ENCODE peak calls at places on chromosomes 6 and 20, in six cellular contexts. S, D, Y, P, I and L are unnamed samples.

GRCh38 chr6:81748946-81749345 is 3.5 kb downstream of the TENT5A start:
- DNase-seq in I (no peak), S (no peak), P (no peak), D (no peak), Y (no peak), L (no peak)

GRCh38 chr6:159931112-159931511 is 37.8 kb upstream of the IGF2R start:
- DNase-seq in Y (no peak), D (no peak), I (no peak), P (no peak), S (no peak), L (no peak)

GRCh38 chr6:139540276-139540675 is 165.8 kb upstream of the CITED2 start:
- DNase-seq in P (no peak), Y (peak), I (no peak), D (no peak), S (no peak), L (no peak)

GRCh38 chr6:159826968-159827647 is 27.0 kb downstream of the PNLDC1 start:
- DNase-seq in D (no peak), I (peak), P (no peak), S (no peak), Y (no peak), L (no peak)

GRCh38 chr20:50306478-50307423 is 116.1 kb downstream of the CEBPB start:
- DNase-seq in Y (no peak), D (no peak), I (no peak), S (no peak), P (no peak), L (no peak)

GRCh38 chr6:76593668-76594067 is 521.2 kb upstream of the IMPG1 start:
- DNase-seq in S (no peak), Y (no peak), I (no peak), P (no peak), D (no peak), L (no peak)

GRCh38 chr20:63097336-63097831 is 90.6 kb upstream of the BHLHE23 start:
- DNase-seq in D (no peak), Y (no peak), I (peak), P (no peak), S (no peak), L (no peak)

GRCh38 chr6:53741417-53741816 is 53.4 kb upstream of the LRRC1 start:
- DNase-seq in P (peak), D (no peak), S (no peak), I (peak), Y (no peak), L (no peak)

GRCh38 chr20:41287327-41287726 is 30.2 kb downstream of the ZHX3 start:
- DNase-seq in I (no peak), S (no peak), P (no peak), D (no peak), Y (peak), L (peak)

GRCh38 chr6:81747327-81747726 is 5.2 kb downstream of the TENT5A start:
- DNase-seq in P (no peak), S (no peak), Y (no peak), I (no peak), D (no peak), L (no peak)

GRCh38 chr20:51531141-51531710 is 11.3 kb downstream of the NFATC2 start:
- DNase-seq in D (peak), Y (peak), I (no peak), P (no peak), S (peak), L (peak)

GRCh38 chr6:107818272-107818671 is 5.8 kb downstream of the SCML4 start:
- DNase-seq in I (no peak), D (no peak), P (no peak), Y (no peak), S (no peak), L (no peak)

GRCh38 chr6:28225056-28225834 is at the start of gene ZSCAN9:
- DNase-seq in D (peak), I (peak), P (peak), Y (peak), S (peak), L (peak)

GRCh38 chr6:143205983-143206382 is 145.3 kb downstream of the AIG1 start:
- DNase-seq in P (no peak), S (no peak), I (no peak), D (no peak), Y (no peak), L (no peak)

GRCh38 chr6:144725731-144726522 is 440.8 kb downstream of the UTRN start:
- DNase-seq in P (peak), I (no peak), Y (peak), S (no peak), D (no peak), L (no peak)

GRCh38 chr6:12014873-12015149 is 2.7 kb downstream of the HIVEP1 start:
- DNase-seq in Y (no peak), D (no peak), S (no peak), I (no peak), P (no peak), L (no peak)

GRCh38 chr20:57384953-57385761 is 6.0 kb upstream of the RBM38 start:
- DNase-seq in P (no peak), S (no peak), I (no peak), D (no peak), Y (no peak), L (no peak)

GRCh38 chr20:45924391-45925261 is 9.9 kb upstream of the PCIF1 start:
- DNase-seq in D (no peak), P (no peak), I (no peak), S (no peak), Y (no peak), L (no peak)

DNA sequence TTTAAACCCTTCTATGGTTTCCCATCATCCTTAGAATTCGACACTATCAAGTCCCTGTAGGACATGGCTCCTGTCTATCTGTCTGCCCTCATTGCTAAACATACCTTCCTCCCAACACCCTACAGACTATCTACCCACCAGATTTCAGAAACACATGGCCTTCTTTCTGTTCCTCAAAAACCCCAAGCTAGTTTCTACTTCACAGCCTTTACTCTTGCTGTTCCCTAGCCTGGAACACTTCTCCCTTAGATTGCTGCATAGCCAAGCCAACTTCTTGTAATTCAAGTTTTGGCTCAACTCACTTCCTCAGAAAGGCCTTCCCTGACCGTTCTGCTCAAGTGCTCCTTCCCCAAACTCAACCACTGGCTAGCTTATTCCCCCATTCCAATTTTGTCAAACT is 156.2 kb downstream of the BTBD9 start:
- DNase-seq in Y (no peak), D (no peak), P (no peak), I (no peak), S (no peak), L (no peak)
- H3K27ac ChIP-seq in Y (no peak), D (no peak), P (no peak), I (no peak), S (no peak), L (no peak)

GRCh38 chr20:53755733-53756523 is 162.3 kb upstream of the ZNF217 start:
- DNase-seq in S (no peak), P (no peak), D (no peak), Y (no peak), I (no peak), L (no peak)
- TF ChIP-seq CTCF in S (peak), P (no peak), D (no peak), Y (no peak), I (no peak), L (no peak)

DNA sequence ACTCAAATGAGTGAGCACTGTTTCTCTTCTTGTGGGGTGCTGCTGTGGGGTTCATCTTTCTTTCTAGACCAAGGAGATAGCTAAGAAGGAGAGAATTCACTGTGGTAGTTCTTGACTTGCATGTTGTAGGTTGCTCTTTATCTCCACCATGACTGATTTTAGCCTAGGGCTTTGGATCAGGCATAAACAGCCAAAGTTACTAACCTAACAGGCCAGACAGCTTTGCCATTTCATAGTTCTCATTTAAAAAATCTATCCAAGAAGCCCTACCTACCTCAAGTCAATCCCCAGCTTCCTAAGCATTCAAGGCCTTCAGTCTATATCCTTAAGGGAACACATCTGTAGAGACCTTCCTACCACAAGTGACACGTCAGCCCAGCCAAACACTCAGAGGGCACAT is 107.9 kb upstream of the CARMIL1 start:
- DNase-seq in Y (peak), I (no peak), D (no peak), P (no peak), S (no peak), L (no peak)
- H3K27ac ChIP-seq in Y (no peak), I (no peak), D (peak), P (no peak), S (no peak), L (no peak)

GRCh38 chr6:154390034-154390433 is 33.4 kb upstream of the IPCEF1 start:
- DNase-seq in S (no peak), Y (peak), D (no peak), I (no peak), P (no peak), L (no peak)

GRCh38 chr6:154382707-154383106 is 26.1 kb upstream of the IPCEF1 start:
- DNase-seq in D (peak), I (no peak), S (no peak), P (no peak), Y (no peak), L (no peak)

GRCh38 chr6:154384196-154384595 is 27.6 kb upstream of the IPCEF1 start:
- DNase-seq in S (no peak), D (no peak), Y (peak), P (no peak), I (no peak), L (no peak)

GRCh38 chr6:154383273-154383672 is 26.7 kb upstream of the IPCEF1 start:
- DNase-seq in S (no peak), P (no peak), I (no peak), D (no peak), Y (no peak), L (no peak)

GRCh38 chr6:154386848-154387717 is 30.5 kb upstream of the IPCEF1 start:
- DNase-seq in P (no peak), Y (peak), S (no peak), I (no peak), D (no peak), L (peak)
- TF ChIP-seq CTCF in P (no peak), Y (no peak), S (no peak), I (no peak), D (no peak), L (no peak)

GRCh38 chr6:154956771-154957522 is 38.2 kb upstream of the TIAM2 start:
- DNase-seq in D (no peak), I (no peak), S (no peak), Y (no peak), P (peak), L (no peak)

GRCh38 chr6:154950979-154951378 is 44.1 kb upstream of the TIAM2 start:
- DNase-seq in P (no peak), I (no peak), Y (no peak), D (no peak), S (no peak), L (no peak)

GRCh38 chr6:154953644-154954043 is 41.5 kb upstream of the TIAM2 start:
- DNase-seq in Y (no peak), S (no peak), P (no peak), D (no peak), I (no peak), L (no peak)

GRCh38 chr6:154954352-154954751 is 40.8 kb upstream of the TIAM2 start:
- DNase-seq in Y (no peak), I (no peak), D (no peak), S (no peak), P (no peak), L (no peak)

GRCh38 chr6:154951400-154952200 is 43.5 kb upstream of the TIAM2 start:
- DNase-seq in D (peak), S (no peak), I (no peak), P (no peak), Y (peak), L (peak)
- H3K27ac ChIP-seq in D (peak), S (no peak), I (no peak), P (no peak), Y (no peak), L (no peak)

GRCh38 chr6:138372711-138373463 is 4.8 kb upstream of the SMIM28 start:
- DNase-seq in D (no peak), P (no peak), I (no peak), S (peak), Y (peak), L (peak)
- TF ChIP-seq CTCF in D (peak), P (no peak), I (no peak), S (no peak), Y (peak), L (no peak)

DNA sequence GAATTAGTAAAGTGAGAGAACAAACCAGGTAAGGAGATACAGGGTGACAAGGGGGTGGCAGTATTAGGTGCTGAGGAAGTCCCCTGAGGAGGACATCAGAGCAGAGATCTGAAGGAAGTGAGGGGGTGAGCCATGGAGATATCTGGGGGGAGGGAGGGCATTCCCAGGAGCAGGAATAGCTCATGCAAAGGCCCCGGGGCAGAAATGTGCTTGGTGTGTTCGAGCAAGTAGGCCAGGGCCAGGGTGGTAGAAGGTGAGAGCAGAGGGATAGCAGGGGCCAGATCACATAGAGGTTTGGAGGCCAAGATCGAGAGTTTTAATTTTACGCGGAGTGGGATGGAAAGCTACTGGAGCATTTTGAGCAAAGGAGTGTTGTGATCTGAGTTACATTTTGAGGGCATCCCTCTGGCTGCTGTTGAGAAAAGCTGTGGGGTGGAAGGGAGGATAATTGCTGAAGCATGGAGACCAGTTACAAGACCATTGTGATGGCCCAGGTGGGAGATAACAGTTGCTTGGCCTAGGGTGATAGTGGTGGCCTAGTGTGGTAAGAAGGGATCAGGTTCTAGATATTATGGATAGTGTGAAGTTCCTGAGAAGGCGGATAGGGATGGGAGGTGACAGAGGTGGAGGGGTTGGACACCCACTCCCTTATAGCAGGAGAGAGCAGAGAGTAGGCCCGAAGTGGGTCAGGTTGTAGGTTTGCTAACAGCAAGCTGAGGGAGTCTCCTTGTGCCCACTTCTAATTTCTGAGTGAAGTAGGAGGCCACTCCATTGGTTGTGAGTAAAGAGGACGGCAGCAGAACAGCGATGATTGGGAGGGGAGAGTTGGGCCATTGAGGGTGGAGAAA is 10.2 kb downstream of the ARFGEF2 start:
- DNase-seq in P (no peak), S (no peak), Y (no peak), I (no peak), D (no peak), L (no peak)
- H3K27ac ChIP-seq in P (no peak), S (no peak), Y (no peak), I (no peak), D (no peak), L (no peak)

GRCh38 chr6:34583861-34584604 is 27.9 kb upstream of the SPDEF start:
- DNase-seq in D (no peak), S (no peak), Y (no peak), P (no peak), I (no peak), L (no peak)

GRCh38 chr6:34583461-34583860 is 27.3 kb upstream of the SPDEF start:
- DNase-seq in P (peak), Y (no peak), S (no peak), I (no peak), D (no peak), L (no peak)

GRCh38 chr6:34585512-34586045 is 29.4 kb upstream of the SPDEF start:
- DNase-seq in I (no peak), Y (peak), P (no peak), S (no peak), D (no peak), L (no peak)

GRCh38 chr6:34585108-34585507 is 29.0 kb upstream of the SPDEF start:
- DNase-seq in P (no peak), Y (no peak), S (no peak), I (no peak), D (no peak), L (no peak)

DNA sequence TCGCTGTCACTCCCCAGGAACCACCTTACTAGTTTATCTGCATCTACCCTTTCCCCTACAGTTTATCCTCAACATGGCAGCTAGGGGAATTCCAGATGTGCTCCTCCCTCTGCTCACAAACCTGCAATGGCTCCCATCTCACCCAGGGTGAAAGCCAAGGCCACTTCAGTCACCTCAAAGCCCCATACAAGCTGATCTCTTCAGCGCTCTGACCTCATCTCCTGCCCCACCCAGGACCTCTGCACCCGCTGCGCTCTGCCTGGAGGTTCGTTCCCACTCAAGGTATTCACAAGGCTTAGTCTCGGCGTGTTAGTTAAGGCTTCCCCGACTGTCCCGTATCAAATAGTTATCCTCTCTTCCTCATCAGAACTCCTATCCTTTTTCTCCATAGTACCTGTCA is 28.6 kb upstream of the SPDEF start:
- DNase-seq in S (no peak), I (no peak), P (no peak), Y (no peak), D (no peak), L (no peak)
- TF ChIP-seq CTCF in S (no peak), I (no peak), P (no peak), Y (no peak), D (no peak), L (no peak)

DNA sequence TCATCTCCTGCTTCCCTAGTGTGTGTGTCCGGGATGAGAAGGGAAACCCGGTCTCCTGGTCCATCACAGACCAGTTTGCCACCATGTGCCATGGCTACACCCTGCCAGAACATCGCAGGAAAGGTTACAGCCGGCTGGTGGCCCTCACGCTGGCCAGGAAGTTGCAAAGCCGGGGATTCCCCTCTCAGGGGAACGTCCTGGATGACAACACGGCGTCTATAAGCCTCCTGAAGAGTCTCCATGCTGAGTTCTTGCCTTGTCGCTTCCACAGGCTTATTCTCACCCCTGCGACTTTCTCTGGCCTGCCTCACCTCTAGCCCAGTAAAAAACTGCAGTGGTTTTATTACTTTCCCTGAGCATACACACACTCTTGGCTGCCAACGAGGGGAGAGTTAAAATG is 23.9 kb upstream of the C6orf141 start:
- DNase-seq in D (no peak), I (no peak), Y (no peak), S (no peak), P (peak), L (no peak)
- H3K27ac ChIP-seq in D (no peak), I (no peak), Y (no peak), S (no peak), P (no peak), L (no peak)

GRCh38 chr6:167119680-167120556 is 3.0 kb upstream of the CCR6 start:
- DNase-seq in Y (no peak), S (no peak), I (no peak), D (no peak), P (no peak), L (no peak)
- TF ChIP-seq CTCF in Y (no peak), S (no peak), I (no peak), D (peak), P (peak), L (no peak)